ENCODE peak calls at places on chromosomes 3 and 15, in six cellular contexts. C, I, Y, U, O and F are unnamed samples.

GRCh38 chr15:68382286-68383007 is 49.5 kb downstream of the ITGA11 start:
- DNase-seq in C (no peak), I (peak; percentile 51), Y (no peak), U (no peak), O (no peak), F (no peak)

GRCh38 chr15:70447927-70448698 is 315.2 kb downstream of the UACA start:
- DNase-seq in C (no peak), I (no peak), Y (no peak), U (no peak), O (no peak), F (no peak)

GRCh38 chr15:73959012-73959581 is 32.8 kb downstream of the LOXL1 start:
- DNase-seq in C (no peak), I (no peak), Y (no peak), U (no peak), O (no peak), F (no peak)

GRCh38 chr15:74011610-74012009 is 17.1 kb downstream of the PML start:
- DNase-seq in C (no peak), I (peak; percentile 83), Y (no peak), U (no peak), O (peak; percentile 63), F (no peak)

GRCh38 chr3:156760333-156760732 is 65.8 kb upstream of the LEKR1 start:
- DNase-seq in C (no peak), I (no peak), Y (no peak), U (no peak), O (no peak), F (no peak)

GRCh38 chr15:31325432-31325975 is 1.1 kb upstream of the KLF13 start:
- DNase-seq in C (no peak), I (no peak), Y (no peak), U (no peak), O (no peak), F (no peak)

GRCh38 chr3:159234306-159234705 is 432.5 kb downstream of the MFSD1 start:
- DNase-seq in C (peak; percentile 60), I (peak; percentile 58), Y (peak; percentile 73), U (no peak), O (peak; percentile 61), F (no peak)

GRCh38 chr15:83230242-83230641 is 22.6 kb upstream of the HDGFL3 start:
- DNase-seq in C (no peak), I (no peak), Y (no peak), U (no peak), O (no peak), F (no peak)

GRCh38 chr15:40309344-40309862 is 1.7 kb upstream of the PLCB2 start:
- DNase-seq in C (no peak), I (no peak), Y (no peak), U (no peak), O (no peak), F (no peak)

GRCh38 chr3:14298991-14299555 is 103.3 kb upstream of the SLC6A6 start:
- DNase-seq in C (no peak), I (no peak), Y (no peak), U (no peak), O (no peak), F (no peak)

GRCh38 chr3:155912090-155912489 is 41.6 kb downstream of the GMPS start:
- DNase-seq in C (no peak), I (no peak), Y (no peak), U (no peak), O (no peak), F (no peak)

GRCh38 chr3:184583345-184584000 is 21.9 kb downstream of the EPHB3 start:
- DNase-seq in C (no peak), I (peak; percentile 23), Y (no peak), U (no peak), O (no peak), F (peak; percentile 53)

GRCh38 chr3:60277376-60277800 is 973.9 kb downstream of the FHIT start:
- DNase-seq in C (no peak), I (no peak), Y (no peak), U (no peak), O (no peak), F (no peak)

GRCh38 chr15:75647370-75648155 is at the start of gene SNX33:
- DNase-seq in C (peak; percentile 75), I (peak; percentile 89), Y (peak; percentile 89), U (peak; percentile 63), O (peak; percentile 87), F (no peak)

GRCh38 chr15:52112203-52112750 is 298 bp downstream of the BCL2L10 start:
- DNase-seq in C (no peak), I (no peak), Y (peak; percentile 19), U (no peak), O (no peak), F (no peak)

GRCh38 chr15:84703808-84704207 is 12.1 kb downstream of the SEC11A start:
- DNase-seq in C (no peak), I (no peak), Y (no peak), U (no peak), O (no peak), F (no peak)

GRCh38 chr3:183260167-183260904 is 7.3 kb downstream of the B3GNT5 start:
- DNase-seq in C (no peak), I (no peak), Y (no peak), U (no peak), O (peak; percentile 58), F (no peak)

GRCh38 chr3:131083190-131083863 is 56.6 kb downstream of the NEK11 start:
- DNase-seq in C (no peak), I (peak; percentile 15), Y (peak; percentile 5), U (no peak), O (peak; percentile 14), F (peak; percentile 87)

GRCh38 chr3:189270248-189270832 is 98.6 kb downstream of the TPRG1 start:
- DNase-seq in C (peak; percentile 80), I (peak; percentile 88), Y (peak; percentile 86), U (peak; percentile 37), O (peak; percentile 76), F (peak; percentile 37)

GRCh38 chr15:94125131-94125530 is 106.2 kb upstream of the MCTP2 start:
- DNase-seq in C (no peak), I (peak; percentile 83), Y (no peak), U (no peak), O (peak; percentile 75), F (no peak)

GRCh38 chr3:158539414-158540014 is 31.5 kb upstream of the MLF1 start:
- DNase-seq in C (peak; percentile 45), I (peak; percentile 79), Y (peak; percentile 46), U (no peak), O (peak; percentile 70), F (no peak)

GRCh38 chr3:189167027-189167766 is 4.6 kb upstream of the TPRG1 start:
- DNase-seq in C (no peak), I (no peak), Y (no peak), U (no peak), O (no peak), F (no peak)

GRCh38 chr3:94529821-94530220 is 467.0 kb downstream of the NSUN3 start:
- DNase-seq in C (no peak), I (no peak), Y (no peak), U (no peak), O (no peak), F (no peak)

GRCh38 chr15:43268111-43269105 is 1.7 kb upstream of the TGM5 start:
- DNase-seq in C (no peak), I (peak; percentile 17), Y (peak; percentile 43), U (no peak), O (no peak), F (no peak)